ENCODE peak calls at places on chromosome 14, in five cellular contexts. F, G, T, M and I are unnamed samples.

GRCh38 chr14:33564774-33565630 is 385.9 kb downstream of the EGLN3 start:
- DNase-seq in G (no peak), T (no peak), M (peak), F (no peak), I (peak)

GRCh38 chr14:100321473-100322137 is 1.5 kb upstream of the SLC25A47 start:
- DNase-seq in M (no peak), G (no peak), T (no peak), F (no peak), I (no peak)

GRCh38 chr14:59454131-59454530 is 11.0 kb downstream of the GPR135 start:
- DNase-seq in M (peak), G (peak), T (no peak), F (no peak), I (no peak)

GRCh38 chr14:75442642-75443041 is 14.8 kb downstream of the JDP2 start:
- DNase-seq in M (peak), F (no peak), T (no peak), G (no peak), I (no peak)

GRCh38 chr14:51517116-51517515 is 134.6 kb upstream of the FRMD6 start:
- DNase-seq in G (no peak), T (no peak), M (no peak), F (no peak), I (no peak)

GRCh38 chr14:54278087-54278486 is 118.7 kb upstream of the CDKN3 start:
- DNase-seq in M (no peak), F (no peak), T (no peak), G (no peak), I (no peak)

GRCh38 chr14:56331815-56332214 is 213.6 kb downstream of the PELI2 start:
- DNase-seq in M (no peak), T (no peak), F (no peak), G (no peak), I (no peak)

GRCh38 chr14:80653951-80654350 is 287.6 kb downstream of the CEP128 start:
- DNase-seq in F (no peak), T (no peak), G (no peak), M (no peak), I (no peak)

GRCh38 chr14:29039171-29039570 is 272.6 kb downstream of the FOXG1 start:
- DNase-seq in G (no peak), T (no peak), M (peak), F (no peak), I (no peak)

GRCh38 chr14:55309154-55309553 is 37.9 kb downstream of the FBXO34 start:
- DNase-seq in F (no peak), G (no peak), M (no peak), T (no peak), I (no peak)

GRCh38 chr14:71478542-71478941 is 453.7 kb upstream of the RGS6 start:
- DNase-seq in T (no peak), M (peak), F (no peak), G (no peak), I (peak)

GRCh38 chr14:63564318-63564717 is 21.1 kb upstream of the PPP2R5E start:
- DNase-seq in F (no peak), G (no peak), M (peak), T (no peak), I (no peak)

GRCh38 chr14:68379510-68380303 is 413.2 kb downstream of the ZFP36L1 start:
- DNase-seq in F (no peak), G (no peak), M (no peak), T (no peak), I (no peak)

GRCh38 chr14:55099741-55100140 is 29.3 kb upstream of the LGALS3 start:
- DNase-seq in F (no peak), T (no peak), M (peak), G (no peak), I (no peak)

GRCh38 chr14:104221636-104222375 is 83.4 kb downstream of the KIF26A start:
- DNase-seq in T (no peak), F (no peak), M (no peak), G (no peak), I (no peak)

GRCh38 chr14:55938249-55938791 is 179.9 kb upstream of the PELI2 start:
- DNase-seq in G (no peak), M (no peak), F (no peak), T (no peak), I (no peak)

GRCh38 chr14:58711382-58711781 is 73.6 kb downstream of the DACT1 start:
- DNase-seq in G (no peak), F (no peak), M (no peak), T (no peak), I (no peak)

GRCh38 chr14:51539571-51540037 is 112.1 kb upstream of the FRMD6 start:
- DNase-seq in G (no peak), F (no peak), M (peak), T (peak), I (no peak)

GRCh38 chr14:33796356-33796755 is 154.5 kb downstream of the EGLN3 start:
- DNase-seq in G (no peak), M (peak), T (no peak), F (no peak), I (no peak)

GRCh38 chr14:92800525-92800924 is 6.4 kb downstream of the GOLGA5 start:
- DNase-seq in F (no peak), M (no peak), G (no peak), T (no peak), I (no peak)

GRCh38 chr14:94036328-94037167 is 10.4 kb downstream of the OTUB2 start:
- DNase-seq in F (peak), G (peak), T (peak), M (peak), I (peak)

GRCh38 chr14:53055003-53055402 is 98.1 kb downstream of the DDHD1 start:
- DNase-seq in M (peak), F (no peak), T (peak), G (no peak), I (no peak)

GRCh38 chr14:100841445-100842403 is 15.8 kb downstream of the MEG3 start:
- DNase-seq in M (no peak), T (no peak), G (peak), F (no peak), I (no peak)

GRCh38 chr14:100774164-100774537 is 47.5 kb downstream of the DLK1 start:
- DNase-seq in F (no peak), M (no peak), T (no peak), G (peak), I (no peak)

GRCh38 chr14:100341301-100342031 is 18.3 kb downstream of the SLC25A47 start:
- DNase-seq in M (peak), G (peak), F (no peak), T (peak), I (peak)

GRCh38 chr14:67719866-67720265 is 18.2 kb downstream of the RDH12 start:
- DNase-seq in G (no peak), T (no peak), M (no peak), F (no peak), I (no peak)

GRCh38 chr14:67680121-67680602 is 5.7 kb upstream of the VTI1B start:
- DNase-seq in M (peak), G (no peak), T (no peak), F (no peak), I (no peak)

GRCh38 chr14:60651051-60651935 is 2.0 kb upstream of the SIX1 start:
- DNase-seq in G (no peak), T (no peak), M (no peak), F (no peak), I (no peak)

GRCh38 chr14:70622111-70622712 is 19.5 kb upstream of the TTC9 start:
- DNase-seq in G (no peak), M (peak), F (no peak), T (peak), I (no peak)

GRCh38 chr14:50023671-50024490 is 92.5 kb downstream of the VCPKMT start:
- DNase-seq in F (no peak), T (peak), M (peak), G (peak), I (no peak)

GRCh38 chr14:68181395-68182326 is 362.1 kb downstream of the RAD51B start:
- DNase-seq in T (no peak), M (peak), F (no peak), G (no peak), I (no peak)

GRCh38 chr14:68691031-68691864 is 101.6 kb downstream of the ZFP36L1 start:
- DNase-seq in T (no peak), M (no peak), G (peak), F (no peak), I (no peak)

GRCh38 chr14:102556098-102556677 is 36.3 kb upstream of the RCOR1 start:
- DNase-seq in T (no peak), F (no peak), M (no peak), G (no peak), I (no peak)
- H3K27ac ChIP-seq in T (no peak), F (no peak), M (no peak), G (no peak), I (no peak)

GRCh38 chr14:20802341-20803084 is at the start of gene RNASE1:
- DNase-seq in G (peak), T (peak), M (no peak), F (peak), I (no peak)
- H3K27ac ChIP-seq in G (no peak), T (no peak), M (no peak), F (peak), I (no peak)

DNA sequence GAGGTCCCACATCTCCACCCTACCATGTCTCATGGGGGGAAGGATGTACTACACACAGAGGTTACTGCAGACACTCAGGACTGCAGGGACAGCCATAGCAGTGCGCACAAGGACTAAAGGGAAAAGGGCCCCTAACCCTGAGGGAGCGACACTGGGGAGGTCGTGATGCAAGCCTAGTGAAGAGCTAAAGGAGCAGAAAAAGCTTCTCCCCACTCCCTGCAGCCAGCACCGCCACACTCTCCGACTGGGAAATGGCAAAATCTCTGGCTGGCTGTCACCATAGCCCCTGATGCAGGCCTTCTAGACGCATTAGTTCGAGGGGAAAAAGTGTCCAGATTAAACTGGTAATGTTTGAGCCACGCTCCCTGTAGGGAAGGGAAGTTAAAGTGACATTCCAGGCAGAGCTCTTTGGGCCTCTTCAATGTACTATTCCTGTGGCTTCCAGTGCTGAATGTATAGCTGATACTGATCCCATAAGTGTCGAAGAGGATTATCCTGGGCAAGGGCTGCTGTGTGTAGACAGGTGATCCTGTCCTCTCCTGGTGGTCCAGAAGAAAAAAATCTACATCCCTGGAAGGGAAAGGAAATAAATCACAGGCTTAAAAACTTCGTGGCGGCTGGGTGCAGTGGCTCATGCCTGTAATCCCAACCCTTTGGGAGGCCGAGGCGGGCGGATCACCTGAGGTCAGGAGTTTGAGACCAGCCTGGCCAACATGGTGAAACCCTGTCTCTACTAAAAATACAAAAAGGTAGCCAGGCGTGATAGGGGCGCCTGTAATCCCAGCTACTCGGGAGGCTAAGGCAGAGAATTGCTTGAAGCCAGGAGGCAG is 5.4 kb downstream of the POMT2 start:
- DNase-seq in T (no peak), G (no peak), F (no peak), M (peak), I (no peak)
- H3K27ac ChIP-seq in T (peak), G (no peak), F (no peak), M (no peak), I (no peak)

GRCh38 chr14:90506748-90507147 is 109.9 kb downstream of the CALM1 start:
- DNase-seq in M (no peak), G (no peak), T (no peak), F (no peak), I (no peak)
- H3K27ac ChIP-seq in M (no peak), G (no peak), T (no peak), F (no peak), I (no peak)